ENCODE peak calls at places on chromosomes 11 and 22, in six cellular contexts. P is nephron progenitor cell; J is activated CD8-positive, alpha-beta memory T cell treated with anti-CD3 and anti-CD28 coated beads for 24 hours; Y is NCI-H1417; X is AG04449; K is stimulated activated CD4-positive, alpha-beta T cell treated with anti-CD3 and anti-CD28 coated beads, Interleukin-15, amount 100 ng/mL, for 48 hours. I is an unnamed sample.

GRCh38 chr11:3803726-3804510 is 4.4 kb upstream of the PGAP2 start:
- DNase-seq in K (no peak), Y (no peak), X (no peak), P (no peak), J (no peak), I (no peak)

GRCh38 chr22:42673898-42674390 is 24.8 kb upstream of the CYB5R3 start:
- DNase-seq in X (no peak), Y (peak; percentile 10), K (no peak), J (no peak), P (no peak), I (no peak)

GRCh38 chr11:120894207-120894989 is 129.5 kb upstream of the TBCEL start:
- DNase-seq in J (no peak), K (no peak), Y (peak; percentile 96), P (no peak), X (no peak), I (no peak)

GRCh38 chr11:95076416-95076815 is 9.7 kb downstream of the SRSF8 start:
- DNase-seq in Y (no peak), K (no peak), P (no peak), J (no peak), X (peak; percentile 67), I (no peak)

GRCh38 chr11:121512468-121513465 is 60.0 kb upstream of the SORL1-AS1 start:
- DNase-seq in J (no peak), K (no peak), P (no peak), X (no peak), Y (no peak), I (no peak)

GRCh38 chr11:78219493-78220217 is 30.9 kb downstream of the USP35 start:
- DNase-seq in J (peak; percentile 40), P (no peak), Y (no peak), X (no peak), K (no peak), I (no peak)

GRCh38 chr11:3001496-3001895 is 9.4 kb upstream of the NAP1L4 start:
- DNase-seq in Y (no peak), K (no peak), X (no peak), P (no peak), J (no peak), I (no peak)

GRCh38 chr22:24516301-24516737 is 21.2 kb downstream of the UPB1 start:
- DNase-seq in X (peak; percentile 78), J (no peak), P (no peak), K (no peak), Y (no peak), I (peak; percentile 16)

GRCh38 chr22:44449683-44450425 is 48.2 kb downstream of the RTL6 start:
- DNase-seq in X (no peak), J (no peak), P (no peak), Y (no peak), K (no peak), I (no peak)

GRCh38 chr11:18308242-18308641 is 13.7 kb downstream of the HPS5 start:
- DNase-seq in Y (no peak), J (no peak), K (no peak), X (no peak), P (no peak), I (no peak)

GRCh38 chr11:84465040-84465439 is 1162.1 kb downstream of the DLG2 start:
- DNase-seq in X (no peak), P (no peak), Y (no peak), J (no peak), K (no peak), I (no peak)

GRCh38 chr22:22720201-22720723 is 75.8 kb downstream of the GGTLC2 start:
- DNase-seq in Y (peak; percentile 8), P (peak; percentile 65), J (peak; percentile 77), X (peak; percentile 1), K (no peak), I (no peak)

GRCh38 chr22:26377170-26377825 is 51.8 kb upstream of the ASPHD2 start:
- DNase-seq in K (no peak), X (no peak), P (no peak), J (no peak), Y (no peak), I (no peak)

GRCh38 chr11:104164028-104164520 is at the start of gene PDGFD:
- DNase-seq in Y (peak; percentile 65), X (no peak), P (peak; percentile 85), J (peak; percentile 59), K (no peak), I (peak; percentile 47)

GRCh38 chr11:75558939-75559843 is 2.9 kb upstream of the SERPINH1 start:
- DNase-seq in J (no peak), P (no peak), Y (no peak), K (no peak), X (no peak), I (no peak)

GRCh38 chr11:104525416-104525815 is 361.5 kb upstream of the PDGFD start:
- DNase-seq in Y (no peak), J (no peak), K (no peak), X (no peak), P (no peak), I (no peak)

GRCh38 chr11:65404638-65405339 is 17.8 kb upstream of the NEAT1 start:
- DNase-seq in P (no peak), X (no peak), J (no peak), Y (no peak), K (no peak), I (no peak)

GRCh38 chr22:48979482-48979881 is 848.2 kb downstream of the BRD1 start:
- DNase-seq in J (no peak), P (no peak), Y (no peak), K (no peak), X (no peak), I (no peak)

GRCh38 chr11:6588018-6588417 is 15.4 kb downstream of the RRP8 start:
- DNase-seq in J (no peak), Y (no peak), P (no peak), X (no peak), K (no peak), I (no peak)

GRCh38 chr11:115959098-115959497 is 454.9 kb upstream of the CADM1 start:
- DNase-seq in J (no peak), P (no peak), X (no peak), Y (peak; percentile 97), K (no peak), I (no peak)

GRCh38 chr11:61671527-61671926 is 8.7 kb upstream of the DAGLA start:
- DNase-seq in K (no peak), J (no peak), P (no peak), X (no peak), Y (no peak), I (no peak)

GRCh38 chr22:23909258-23909898 is 15.2 kb downstream of the MIF start:
- DNase-seq in J (no peak), Y (no peak), X (no peak), P (no peak), K (no peak), I (no peak)

GRCh38 chr22:39498802-39499201 is 3.3 kb upstream of the MIEF1 start:
- DNase-seq in K (no peak), P (no peak), Y (peak; percentile 76), J (no peak), X (no peak), I (no peak)

GRCh38 chr11:72421351-72421750 is 13.0 kb downstream of the CLPB start:
- DNase-seq in K (no peak), X (no peak), P (no peak), J (no peak), Y (no peak), I (no peak)

GRCh38 chr11:8263769-8264410 is at the start of gene LMO1:
- DNase-seq in K (peak; percentile 55), P (peak; percentile 94), X (no peak), Y (peak; percentile 88), J (peak; percentile 89), I (peak; percentile 43)